ENCODE peak calls at places on chromosomes 16 and 17, in eight cellular contexts. W, J, G, Y, K, A, M and V are unnamed samples. For H3K4me1, the result is how much of the 10 kb centered on the place peaks cover.

GRCh38 chr16:14056970-14057369 is 14.1 kb upstream of the MRTFB start:
- DNase-seq in W (no peak), J (no peak), G (peak), Y (no peak), K (peak), A (no peak), M (peak), V (no peak)

GRCh38 chr17:38579934-38580333 is 25.8 kb downstream of the SRCIN1 start:
- DNase-seq in W (no peak), J (no peak), G (no peak), Y (peak), K (no peak), A (peak), M (peak), V (no peak)

GRCh38 chr17:5821813-5822212 is 237.5 kb upstream of the NLRP1 start:
- DNase-seq in W (no peak), J (no peak), G (no peak), Y (no peak), K (no peak), A (no peak), M (no peak), V (no peak)

GRCh38 chr17:57422574-57423164 is 166.3 kb downstream of the MSI2 start:
- DNase-seq in W (no peak), J (peak), G (no peak), Y (peak), K (no peak), A (peak), M (peak), V (no peak)

GRCh38 chr17:67105213-67105612 is 60.9 kb downstream of the CACNG1 start:
- DNase-seq in W (no peak), J (no peak), G (no peak), Y (no peak), K (no peak), A (no peak), M (no peak), V (no peak)

GRCh38 chr17:68580236-68580903 is 20.8 kb downstream of the FAM20A start:
- DNase-seq in W (no peak), J (peak), G (peak), Y (no peak), K (no peak), A (no peak), M (peak), V (no peak)

GRCh38 chr17:36082062-36082461 is 7.9 kb downstream of the CCL3 start:
- DNase-seq in W (no peak), J (no peak), G (no peak), Y (no peak), K (no peak), A (no peak), M (no peak), V (no peak)

GRCh38 chr17:41967141-41967920 is 736 bp downstream of the CNP start:
- DNase-seq in W (no peak), J (peak), G (peak), Y (no peak), K (no peak), A (peak), M (peak), V (peak)

GRCh38 chr17:7932483-7932891 is 481 bp downstream of the CNTROB start:
- DNase-seq in W (no peak), J (no peak), G (peak), Y (peak), K (peak), A (peak), M (peak), V (peak)

GRCh38 chr17:77146882-77147281 is 6.1 kb downstream of the SEC14L1 start:
- DNase-seq in W (no peak), J (no peak), G (no peak), Y (no peak), K (no peak), A (no peak), M (peak), V (peak)

GRCh38 chr16:11989238-11990160 is 13.0 kb downstream of the SNX29 start:
- DNase-seq in W (no peak), J (no peak), G (no peak), Y (no peak), K (no peak), A (no peak), M (no peak), V (no peak)

GRCh38 chr16:53892155-53892554 is 188.2 kb downstream of the FTO start:
- DNase-seq in W (no peak), J (no peak), G (peak), Y (peak), K (peak), A (peak), M (peak), V (peak)

GRCh38 chr17:45138911-45139532 is 3.5 kb downstream of the ACBD4 start:
- DNase-seq in W (no peak), J (peak), G (no peak), Y (no peak), K (no peak), A (no peak), M (no peak), V (no peak)

GRCh38 chr17:79621151-79621940 is 10.5 kb upstream of the RBFOX3 start:
- DNase-seq in W (peak), J (peak), G (peak), Y (no peak), K (no peak), A (no peak), M (no peak), V (no peak)

GRCh38 chr16:19766988-19767387 is 48.9 kb downstream of the IQCK start:
- DNase-seq in W (no peak), J (no peak), G (no peak), Y (no peak), K (no peak), A (no peak), M (no peak), V (no peak)

GRCh38 chr16:84955427-84955826 is 55.9 kb downstream of the ZDHHC7 start:
- DNase-seq in W (no peak), J (no peak), G (no peak), Y (no peak), K (no peak), A (peak), M (no peak), V (no peak)

GRCh38 chr17:28001149-28001548 is 41.3 kb upstream of the NLK start:
- DNase-seq in W (no peak), J (no peak), G (no peak), Y (no peak), K (no peak), A (no peak), M (no peak), V (no peak)

GRCh38 chr17:32962320-32962707 is 29.3 kb upstream of the SPACA3 start:
- DNase-seq in W (no peak), J (no peak), G (no peak), Y (no peak), K (no peak), A (no peak), M (no peak), V (no peak)

GRCh38 chr16:79943738-79944137 is 343.2 kb upstream of the MAF start:
- DNase-seq in W (no peak), J (no peak), G (no peak), Y (no peak), K (no peak), A (no peak), M (no peak), V (no peak)

GRCh38 chr17:43949777-43950176 is 4.0 kb downstream of the PYY start:
- DNase-seq in W (no peak), J (no peak), G (no peak), Y (no peak), K (no peak), A (no peak), M (no peak), V (no peak)

GRCh38 chr17:28992202-28992601 is 13.6 kb downstream of the SEZ6 start:
- DNase-seq in W (no peak), J (no peak), G (no peak), Y (no peak), K (no peak), A (no peak), M (no peak), V (no peak)

GRCh38 chr16:65062736-65063583 is 58.9 kb downstream of the CDH11 start:
- DNase-seq in W (no peak), J (no peak), G (no peak), Y (no peak), K (no peak), A (no peak), M (no peak), V (no peak)

GRCh38 chr17:75547091-75547490 is 21.6 kb downstream of the LLGL2 start:
- DNase-seq in W (no peak), J (no peak), G (no peak), Y (no peak), K (no peak), A (no peak), M (no peak), V (no peak)

GRCh38 chr17:75551276-75551675 is 25.8 kb downstream of the LLGL2 start:
- DNase-seq in W (no peak), J (no peak), G (no peak), Y (no peak), K (no peak), A (peak), M (peak), V (no peak)

GRCh38 chr17:75548839-75549238 is 23.3 kb downstream of the LLGL2 start:
- DNase-seq in W (no peak), J (no peak), G (no peak), Y (no peak), K (no peak), A (no peak), M (no peak), V (no peak)

GRCh38 chr17:75550139-75550465 is 24.6 kb downstream of the LLGL2 start:
- DNase-seq in W (no peak), J (no peak), G (no peak), Y (no peak), K (no peak), A (no peak), M (no peak), V (no peak)

DNA sequence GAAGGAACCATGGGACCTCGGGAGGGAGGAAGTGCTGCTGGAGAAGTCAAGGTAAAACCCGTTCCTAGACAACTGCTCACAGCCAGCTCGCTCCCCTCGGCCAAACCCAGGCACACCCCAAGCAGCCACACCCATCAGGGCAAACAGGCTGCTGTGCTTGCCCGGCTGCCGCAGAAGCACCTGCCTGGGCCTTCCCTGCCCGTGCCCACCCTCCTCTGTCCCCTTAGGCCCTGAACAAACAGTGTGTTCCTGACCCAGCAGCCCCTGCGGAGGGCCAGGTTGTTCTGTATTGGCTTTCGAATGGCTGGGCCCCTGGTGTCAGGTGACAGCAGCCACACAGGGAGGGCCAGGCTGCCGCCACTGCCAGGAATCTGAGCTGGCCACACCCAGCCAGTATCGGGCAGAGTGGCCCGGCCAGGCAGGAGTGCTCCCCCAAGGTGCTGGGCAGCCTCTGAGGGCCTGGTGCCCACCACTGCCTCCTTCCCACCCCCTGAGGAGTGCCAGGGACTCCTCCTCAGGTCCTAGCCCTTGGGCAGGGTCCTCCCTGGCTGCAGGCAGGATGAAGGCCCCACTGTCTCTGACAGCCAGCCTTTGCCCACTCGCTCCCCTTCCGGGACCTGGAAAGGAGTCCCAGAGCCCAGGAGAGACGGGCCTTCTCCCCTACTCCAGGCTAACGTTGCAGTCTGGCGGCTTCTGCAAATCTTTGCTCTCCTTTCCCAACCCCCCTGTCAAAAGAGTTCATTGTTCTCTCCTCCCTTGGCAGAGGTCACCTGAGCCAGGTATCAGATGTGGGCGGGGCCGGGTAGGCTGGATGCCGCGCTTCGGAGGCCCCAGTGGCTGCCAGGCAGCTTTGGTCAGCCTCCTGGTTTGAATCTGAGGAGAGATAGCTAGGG is 24.0 kb downstream of the LLGL2 start:
- DNase-seq in W (peak), J (no peak), G (no peak), Y (peak), K (no peak), A (peak), M (no peak), V (peak)
- TF ChIP-seq CTCF in W (no peak), J (no peak), G (no peak), Y (no peak), K (no peak), A (no peak), M (no peak), V (no peak)

GRCh38 chr16:20853076-20853597 is 46.8 kb downstream of the REXO5 start:
- DNase-seq in W (no peak), J (no peak), G (no peak), Y (no peak), K (no peak), A (no peak), M (no peak), V (no peak)
- H3K4me1 ChIP-seq in W (under half), J (under half), G (under half), Y (half or more), K (under half), A (under half), M (under half), V (under half)

DNA sequence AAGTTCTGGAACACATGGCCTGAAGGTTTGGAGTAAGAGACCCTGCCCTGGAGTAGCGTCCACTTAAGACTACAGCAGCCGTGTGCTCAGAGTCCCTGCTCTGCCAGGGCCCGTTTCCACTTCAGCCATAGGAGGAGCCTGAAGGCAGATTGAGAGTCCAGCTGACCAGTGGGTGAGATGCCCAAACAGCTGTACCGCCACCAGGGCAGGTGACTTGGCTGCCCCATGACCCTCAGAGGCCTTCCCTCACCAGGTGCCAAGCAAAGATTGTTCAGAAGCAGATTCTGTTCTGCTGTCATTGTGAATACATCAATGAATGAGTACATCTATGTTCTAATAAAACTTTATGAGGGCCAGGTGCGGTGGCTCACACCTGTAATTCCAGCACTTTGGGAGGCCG is 178.8 kb downstream of the RAB11FIP4 start:
- DNase-seq in W (no peak), J (no peak), G (no peak), Y (no peak), K (no peak), A (no peak), M (no peak), V (no peak)
- H3K27ac ChIP-seq in W (peak), J (peak), G (peak), Y (no peak), K (no peak), A (no peak), M (peak), V (no peak)

DNA sequence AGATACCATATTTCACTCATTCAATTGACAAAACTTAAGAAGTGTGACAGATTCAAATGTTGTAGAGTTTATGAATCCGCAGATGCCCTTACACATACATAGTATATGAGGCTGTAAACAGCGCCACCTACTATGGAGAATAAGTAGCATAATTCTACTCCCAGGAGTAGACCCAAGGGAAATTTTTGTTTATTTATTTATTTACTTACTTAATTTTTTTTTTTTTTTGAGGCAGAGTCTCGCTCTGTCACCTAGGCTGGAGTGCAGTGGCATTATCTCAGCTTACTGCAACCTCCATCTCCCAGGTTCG is 35.5 kb downstream of the GAN start:
- DNase-seq in W (no peak), J (no peak), G (no peak), Y (peak), K (no peak), A (peak), M (no peak), V (no peak)
- TF ChIP-seq CTCF in W (peak), J (no peak), G (no peak), Y (no peak), K (no peak), A (peak), M (no peak), V (no peak)

GRCh38 chr16:88702364-88703210 is 3.6 kb downstream of the RNF166 start:
- DNase-seq in W (no peak), J (no peak), G (no peak), Y (no peak), K (no peak), A (no peak), M (no peak), V (no peak)
- H3K4me1 ChIP-seq in W (under half), J (under half), G (under half), Y (under half), K (half or more), A (under half), M (under half), V (under half)

GRCh38 chr17:49404906-49405305 is 9.8 kb downstream of the PHB1 start:
- DNase-seq in W (peak), J (no peak), G (no peak), Y (no peak), K (no peak), A (no peak), M (no peak), V (no peak)

GRCh38 chr17:49409066-49409465 is 5.6 kb downstream of the PHB1 start:
- DNase-seq in W (peak), J (no peak), G (no peak), Y (no peak), K (no peak), A (no peak), M (no peak), V (peak)

GRCh38 chr17:49404371-49404770 is 10.3 kb downstream of the PHB1 start:
- DNase-seq in W (peak), J (no peak), G (no peak), Y (no peak), K (no peak), A (no peak), M (no peak), V (no peak)

GRCh38 chr17:49406791-49407190 is 7.9 kb downstream of the PHB1 start:
- DNase-seq in W (peak), J (no peak), G (no peak), Y (no peak), K (no peak), A (no peak), M (no peak), V (no peak)

GRCh38 chr17:49407981-49408501 is 6.6 kb downstream of the PHB1 start:
- DNase-seq in W (peak), J (peak), G (peak), Y (peak), K (peak), A (peak), M (peak), V (peak)
- H3K27ac ChIP-seq in W (no peak), J (no peak), G (no peak), Y (no peak), K (no peak), A (no peak), M (no peak), V (peak)

DNA sequence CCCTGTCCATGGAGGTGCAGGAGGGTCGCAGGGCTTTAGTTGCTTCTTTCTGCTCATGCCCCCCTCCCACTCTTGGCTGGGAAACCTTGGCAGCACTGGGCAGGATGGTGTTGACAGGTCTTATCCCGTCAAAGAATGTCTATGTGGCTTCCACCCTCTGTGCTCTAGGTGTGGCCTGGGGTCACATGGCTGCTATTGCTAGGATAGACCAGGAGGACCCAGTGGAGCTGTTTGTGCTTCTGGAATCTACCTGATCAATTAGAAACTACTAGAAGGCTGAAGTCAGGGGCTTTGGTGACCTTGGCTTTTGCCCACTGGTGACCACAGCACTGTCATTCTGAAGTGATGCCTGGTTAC is 105.8 kb downstream of the CMIP start:
- DNase-seq in W (no peak), J (no peak), G (no peak), Y (no peak), K (no peak), A (no peak), M (no peak), V (no peak)
- TF ChIP-seq CTCF in W (no peak), J (no peak), G (no peak), Y (no peak), K (no peak), A (no peak), M (no peak), V (no peak)

GRCh38 chr17:2241823-2242222 is 61.8 kb downstream of the SMG6 start:
- DNase-seq in W (no peak), J (no peak), G (no peak), Y (no peak), K (no peak), A (no peak), M (peak), V (no peak)
- H3K4me1 ChIP-seq in W (under half), J (under half), G (under half), Y (under half), K (under half), A (under half), M (under half), V (under half)